ENCODE peak calls at places on chromosomes 7 and 10, in four cellular contexts. One of them, this sample, is unnamed. For H3K4me1, the result is how much of the 10 kb centered on the place peaks cover.

GRCh38 chr7:149620961-149621360 is 123.4 kb upstream of the ZNF746 start:
- DNase-seq in Peyer's patch: peak
- DNase-seq in upper lobe of right lung: no peak
- DNase-seq in CD8-positive, alpha-beta T cell: no peak
- DNase-seq in this sample: peak

GRCh38 chr7:90552521-90552920 is 43.6 kb upstream of the CDK14 start:
- DNase-seq in Peyer's patch: no peak
- DNase-seq in upper lobe of right lung: no peak
- DNase-seq in CD8-positive, alpha-beta T cell: no peak
- DNase-seq in this sample: no peak

GRCh38 chr10:110584006-110584405 is 16.5 kb downstream of the SMC3 start:
- DNase-seq in Peyer's patch: no peak
- DNase-seq in upper lobe of right lung: no peak
- DNase-seq in CD8-positive, alpha-beta T cell: no peak
- DNase-seq in this sample: no peak

GRCh38 chr10:116272497-116273221 is at the start of gene GFRA1:
- DNase-seq in Peyer's patch: no peak
- DNase-seq in upper lobe of right lung: no peak
- DNase-seq in CD8-positive, alpha-beta T cell: no peak
- DNase-seq in this sample: no peak

GRCh38 chr7:107874605-107875446 is 16.2 kb upstream of the DLD start:
- DNase-seq in Peyer's patch: peak
- DNase-seq in upper lobe of right lung: no peak
- DNase-seq in CD8-positive, alpha-beta T cell: no peak
- DNase-seq in this sample: peak

GRCh38 chr7:30321992-30322637 is 37.7 kb downstream of the ZNRF2 start:
- DNase-seq in Peyer's patch: peak
- DNase-seq in upper lobe of right lung: no peak
- DNase-seq in CD8-positive, alpha-beta T cell: no peak
- DNase-seq in this sample: peak

GRCh38 chr7:81676105-81676811 is 93.6 kb downstream of the HGF start:
- DNase-seq in Peyer's patch: no peak
- DNase-seq in upper lobe of right lung: no peak
- DNase-seq in CD8-positive, alpha-beta T cell: no peak
- DNase-seq in this sample: no peak

GRCh38 chr7:107355616-107356015 is 114.2 kb upstream of the GPR22 start:
- DNase-seq in Peyer's patch: no peak
- DNase-seq in upper lobe of right lung: no peak
- DNase-seq in CD8-positive, alpha-beta T cell: no peak
- DNase-seq in this sample: no peak

GRCh38 chr7:132435016-132435990 is 141.0 kb downstream of the PLXNA4 start:
- DNase-seq in Peyer's patch: no peak
- DNase-seq in upper lobe of right lung: no peak
- DNase-seq in CD8-positive, alpha-beta T cell: no peak
- DNase-seq in this sample: no peak

GRCh38 chr10:74502963-74503608 is 323.3 kb upstream of the KAT6B start:
- DNase-seq in Peyer's patch: no peak
- DNase-seq in upper lobe of right lung: no peak
- DNase-seq in CD8-positive, alpha-beta T cell: no peak
- DNase-seq in this sample: no peak

GRCh38 chr7:12570529-12571461 is at the start of gene SCIN:
- DNase-seq in Peyer's patch: peak
- DNase-seq in upper lobe of right lung: peak
- DNase-seq in CD8-positive, alpha-beta T cell: no peak
- DNase-seq in this sample: peak

GRCh38 chr10:76298329-76298728 is 866.9 kb downstream of the LRMDA start:
- DNase-seq in Peyer's patch: no peak
- DNase-seq in upper lobe of right lung: no peak
- DNase-seq in CD8-positive, alpha-beta T cell: no peak
- DNase-seq in this sample: no peak

GRCh38 chr10:116741391-116742351 is 695 bp downstream of the HSPA12A start:
- DNase-seq in Peyer's patch: no peak
- DNase-seq in upper lobe of right lung: no peak
- DNase-seq in CD8-positive, alpha-beta T cell: no peak
- DNase-seq in this sample: no peak

GRCh38 chr7:113085781-113086390 is 741 bp downstream of the GPR85 start:
- DNase-seq in Peyer's patch: no peak
- DNase-seq in upper lobe of right lung: no peak
- DNase-seq in CD8-positive, alpha-beta T cell: no peak
- DNase-seq in this sample: no peak

GRCh38 chr10:43680035-43680434 is 31.4 kb upstream of the ZNF32 start:
- DNase-seq in Peyer's patch: no peak
- DNase-seq in upper lobe of right lung: no peak
- DNase-seq in CD8-positive, alpha-beta T cell: no peak
- DNase-seq in this sample: no peak

GRCh38 chr7:128236924-128237586 is 4.0 kb upstream of the LEP start:
- DNase-seq in Peyer's patch: no peak
- DNase-seq in upper lobe of right lung: no peak
- DNase-seq in CD8-positive, alpha-beta T cell: no peak
- DNase-seq in this sample: no peak

GRCh38 chr7:68050627-68051026 is 1054.0 kb downstream of the TYW1 start:
- DNase-seq in Peyer's patch: no peak
- DNase-seq in upper lobe of right lung: no peak
- DNase-seq in CD8-positive, alpha-beta T cell: no peak
- DNase-seq in this sample: no peak

GRCh38 chr7:154931906-154932305 is 71.0 kb downstream of the PAXIP1 start:
- DNase-seq in Peyer's patch: no peak
- DNase-seq in upper lobe of right lung: no peak
- DNase-seq in CD8-positive, alpha-beta T cell: no peak
- DNase-seq in this sample: no peak

GRCh38 chr10:93150289-93150688 is 76.6 kb downstream of the CYP26A1 start:
- DNase-seq in Peyer's patch: no peak
- DNase-seq in upper lobe of right lung: no peak
- DNase-seq in CD8-positive, alpha-beta T cell: no peak
- DNase-seq in this sample: no peak

GRCh38 chr10:71569775-71570588 is 149.6 kb downstream of the C10orf105 start:
- DNase-seq in Peyer's patch: peak
- DNase-seq in upper lobe of right lung: no peak
- DNase-seq in CD8-positive, alpha-beta T cell: peak
- DNase-seq in this sample: peak

GRCh38 chr7:27686315-27686714 is 23.6 kb upstream of the HIBADH start:
- DNase-seq in Peyer's patch: no peak
- DNase-seq in upper lobe of right lung: no peak
- DNase-seq in CD8-positive, alpha-beta T cell: no peak
- DNase-seq in this sample: no peak

GRCh38 chr7:11191574-11192220 is 218.0 kb downstream of the PHF14 start:
- DNase-seq in Peyer's patch: no peak
- DNase-seq in upper lobe of right lung: no peak
- DNase-seq in CD8-positive, alpha-beta T cell: no peak
- DNase-seq in this sample: no peak

GRCh38 chr10:102657984-102658724 is 13.9 kb downstream of the TRIM8 start:
- DNase-seq in Peyer's patch: peak
- DNase-seq in upper lobe of right lung: peak
- DNase-seq in CD8-positive, alpha-beta T cell: no peak
- DNase-seq in this sample: peak

GRCh38 chr10:60298408-60299389 is 91.0 kb downstream of the ANK3 start:
- DNase-seq in Peyer's patch: no peak
- DNase-seq in upper lobe of right lung: no peak
- DNase-seq in CD8-positive, alpha-beta T cell: no peak
- DNase-seq in this sample: no peak

GRCh38 chr10:85612378-85612775 is 754.2 kb downstream of the GRID1 start:
- DNase-seq in Peyer's patch: peak
- DNase-seq in upper lobe of right lung: no peak
- DNase-seq in CD8-positive, alpha-beta T cell: peak
- DNase-seq in this sample: no peak

GRCh38 chr10:51399840-51400239 is 299.6 kb downstream of the CSTF2T start:
- DNase-seq in Peyer's patch: no peak
- DNase-seq in upper lobe of right lung: no peak
- DNase-seq in CD8-positive, alpha-beta T cell: no peak
- DNase-seq in this sample: no peak

GRCh38 chr10:91378061-91378460 is 32.1 kb upstream of the HECTD2 start:
- DNase-seq in Peyer's patch: no peak
- DNase-seq in upper lobe of right lung: no peak
- DNase-seq in CD8-positive, alpha-beta T cell: no peak
- DNase-seq in this sample: no peak

GRCh38 chr7:131027287-131027773 is 293.3 kb upstream of the KLF14 start:
- DNase-seq in Peyer's patch: no peak
- DNase-seq in upper lobe of right lung: no peak
- DNase-seq in CD8-positive, alpha-beta T cell: no peak
- DNase-seq in this sample: peak

GRCh38 chr7:141640239-141640840 is 61.6 kb downstream of the DENND11 start:
- DNase-seq in Peyer's patch: no peak
- DNase-seq in upper lobe of right lung: no peak
- DNase-seq in CD8-positive, alpha-beta T cell: no peak
- DNase-seq in this sample: no peak

GRCh38 chr10:3107426-3107961 is 40.1 kb downstream of the PFKP start:
- DNase-seq in Peyer's patch: peak
- DNase-seq in upper lobe of right lung: peak
- DNase-seq in CD8-positive, alpha-beta T cell: no peak
- DNase-seq in this sample: no peak

GRCh38 chr10:3104251-3104918 is 37.0 kb downstream of the PFKP start:
- DNase-seq in Peyer's patch: no peak
- DNase-seq in upper lobe of right lung: no peak
- DNase-seq in CD8-positive, alpha-beta T cell: no peak
- DNase-seq in this sample: no peak

GRCh38 chr10:3106908-3107425 is 39.6 kb downstream of the PFKP start:
- DNase-seq in Peyer's patch: no peak
- DNase-seq in upper lobe of right lung: no peak
- DNase-seq in CD8-positive, alpha-beta T cell: no peak
- DNase-seq in this sample: no peak

GRCh38 chr10:3105166-3105565 is 37.8 kb downstream of the PFKP start:
- DNase-seq in Peyer's patch: no peak
- DNase-seq in upper lobe of right lung: no peak
- DNase-seq in CD8-positive, alpha-beta T cell: no peak
- DNase-seq in this sample: no peak

GRCh38 chr10:3105905-3106304 is 38.6 kb downstream of the PFKP start:
- DNase-seq in Peyer's patch: no peak
- DNase-seq in upper lobe of right lung: no peak
- DNase-seq in CD8-positive, alpha-beta T cell: no peak
- DNase-seq in this sample: no peak
- H3K4me1 ChIP-seq in Peyer's patch: under half
- H3K4me1 ChIP-seq in upper lobe of right lung: under half
- H3K4me1 ChIP-seq in CD8-positive, alpha-beta T cell: under half
- H3K4me1 ChIP-seq in this sample: under half

DNA sequence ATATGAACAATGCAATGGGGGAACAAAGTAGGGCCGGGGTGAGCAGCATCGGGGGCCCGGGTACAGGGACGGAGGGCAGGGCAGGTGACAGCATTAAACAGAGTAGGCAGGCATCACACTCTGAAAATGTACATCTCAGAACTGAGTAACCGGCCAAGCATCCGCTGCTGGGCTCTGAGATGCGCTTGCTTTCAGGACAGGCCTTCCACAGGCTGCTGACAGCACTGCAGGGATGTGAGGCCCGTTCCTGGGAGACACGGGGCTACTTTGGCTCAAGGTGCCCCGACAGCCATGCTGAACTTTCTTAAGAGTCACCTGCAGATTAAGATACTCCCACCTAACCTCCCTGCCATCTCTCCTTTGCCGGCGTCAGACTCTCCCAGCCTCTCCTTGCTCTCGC is 64.3 kb upstream of the FGFR2 start:
- DNase-seq in Peyer's patch: no peak
- DNase-seq in upper lobe of right lung: peak
- DNase-seq in CD8-positive, alpha-beta T cell: no peak
- DNase-seq in this sample: no peak
- H3K4me3 ChIP-seq in Peyer's patch: no peak
- H3K4me3 ChIP-seq in upper lobe of right lung: no peak
- H3K4me3 ChIP-seq in CD8-positive, alpha-beta T cell: no peak
- H3K4me3 ChIP-seq in this sample: no peak

GRCh38 chr7:1852781-1853618 is 182.9 kb downstream of the ELFN1 start:
- DNase-seq in Peyer's patch: peak
- DNase-seq in upper lobe of right lung: peak
- DNase-seq in CD8-positive, alpha-beta T cell: no peak
- DNase-seq in this sample: no peak

GRCh38 chr7:1850976-1851571 is 181.0 kb downstream of the ELFN1 start:
- DNase-seq in Peyer's patch: no peak
- DNase-seq in upper lobe of right lung: peak
- DNase-seq in CD8-positive, alpha-beta T cell: no peak
- DNase-seq in this sample: no peak

GRCh38 chr7:1853619-1854520 is 183.8 kb downstream of the ELFN1 start:
- DNase-seq in Peyer's patch: peak
- DNase-seq in upper lobe of right lung: peak
- DNase-seq in CD8-positive, alpha-beta T cell: no peak
- DNase-seq in this sample: no peak

GRCh38 chr7:1850111-1850975 is 180.3 kb downstream of the ELFN1 start:
- DNase-seq in Peyer's patch: no peak
- DNase-seq in upper lobe of right lung: peak
- DNase-seq in CD8-positive, alpha-beta T cell: no peak
- DNase-seq in this sample: no peak

DNA sequence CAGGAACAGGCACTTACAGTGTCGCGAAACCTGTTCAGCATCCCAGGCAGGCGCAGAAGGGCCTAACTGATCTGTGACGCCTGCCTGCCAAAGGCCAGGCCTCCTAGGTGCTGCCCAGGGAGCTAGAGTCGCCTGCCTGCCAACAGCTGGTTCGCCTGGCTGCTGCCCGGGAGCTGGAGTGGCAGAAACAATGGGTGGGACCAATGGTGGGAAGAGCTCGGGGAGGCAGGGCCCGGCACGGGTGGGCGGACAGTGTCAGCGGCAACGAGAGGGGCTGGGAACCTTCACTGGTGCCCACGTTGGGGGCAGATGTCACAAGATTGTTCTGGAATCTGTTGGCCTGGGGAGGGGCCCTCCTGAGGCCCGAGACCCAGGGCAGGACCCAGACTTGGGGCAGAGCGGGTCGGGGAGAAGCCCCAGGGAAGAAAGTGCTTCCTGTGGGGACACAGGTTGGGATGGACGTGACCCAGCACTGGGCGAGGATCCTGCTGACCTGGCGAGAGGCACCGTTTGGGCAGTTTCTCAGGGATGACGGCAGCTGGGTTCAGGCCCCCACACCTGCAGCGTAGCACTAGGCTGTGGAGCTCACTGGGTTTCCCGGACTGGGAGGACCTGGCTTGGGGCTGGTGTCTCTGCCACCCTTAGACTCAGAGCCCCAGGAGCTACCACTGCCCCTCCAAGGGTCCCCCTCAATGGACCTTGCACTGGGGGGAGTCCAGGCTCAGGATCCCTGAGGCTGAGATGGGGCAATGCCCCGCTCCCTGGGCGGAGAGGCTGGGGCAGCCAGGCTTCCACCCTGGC is 181.9 kb downstream of the ELFN1 start:
- DNase-seq in Peyer's patch: no peak
- DNase-seq in upper lobe of right lung: peak
- DNase-seq in CD8-positive, alpha-beta T cell: no peak
- DNase-seq in this sample: no peak
- H3K27ac ChIP-seq in Peyer's patch: no peak
- H3K27ac ChIP-seq in upper lobe of right lung: no peak
- H3K27ac ChIP-seq in CD8-positive, alpha-beta T cell: no peak
- H3K27ac ChIP-seq in this sample: no peak

DNA sequence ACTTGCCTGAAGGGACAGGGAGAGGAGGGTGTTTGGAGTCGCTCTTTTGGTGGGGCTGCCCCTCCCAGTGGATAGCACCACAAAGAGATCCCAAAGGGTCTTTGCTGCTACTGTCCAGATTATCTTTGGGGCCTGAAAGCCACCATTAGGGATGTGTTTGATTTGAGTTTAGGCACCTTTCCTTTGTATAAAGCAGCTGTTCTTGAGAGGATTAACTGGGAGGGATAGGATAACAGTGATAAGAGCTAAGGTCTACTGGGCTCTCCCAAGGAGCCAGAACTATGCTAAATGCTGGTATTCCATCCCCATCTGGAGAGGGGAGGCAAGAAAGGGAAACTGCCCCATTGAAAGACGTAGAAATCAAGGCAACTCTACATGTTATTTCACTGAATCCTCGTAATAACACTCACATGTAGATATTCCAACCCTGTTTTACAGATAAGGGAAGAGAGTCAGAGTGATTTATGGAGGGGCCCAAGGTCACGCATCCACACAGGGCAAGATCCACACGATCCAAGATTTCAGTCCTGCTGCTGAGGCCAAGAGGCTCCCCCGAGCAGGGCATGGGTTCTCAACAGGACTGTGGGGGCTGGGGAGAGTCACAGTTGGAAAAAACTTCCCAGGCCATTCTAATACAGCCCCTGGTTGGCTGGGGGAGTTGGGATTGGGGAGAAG is 11.1 kb upstream of the TCF7L2 start:
- DNase-seq in Peyer's patch: peak
- DNase-seq in upper lobe of right lung: no peak
- DNase-seq in CD8-positive, alpha-beta T cell: no peak
- DNase-seq in this sample: no peak
- H3K4me1 ChIP-seq in Peyer's patch: under half
- H3K4me1 ChIP-seq in upper lobe of right lung: under half
- H3K4me1 ChIP-seq in CD8-positive, alpha-beta T cell: under half
- H3K4me1 ChIP-seq in this sample: under half